ENCODE peak calls at places on chromosomes 4 and X, in four cellular contexts. A, E, F and G are unnamed samples.

GRCh38 chr4:22389240-22389871 is 126.5 kb downstream of the ADGRA3 start:
- DNase-seq in A (peak; percentile 80), E (peak; percentile 83), F (no peak), G (peak; percentile 1)

GRCh38 chr4:24800273-24800880 is 5.0 kb downstream of the SOD3 start:
- DNase-seq in A (peak; percentile 5), E (peak; percentile 30), F (no peak), G (no peak)

GRCh38 chr4:128635141-128635911 is 174.2 kb upstream of the JADE1 start:
- DNase-seq in A (peak; percentile 82), E (no peak), F (no peak), G (no peak)

GRCh38 chr4:88318751-88319350 is 34.5 kb upstream of the PPM1K start:
- DNase-seq in A (no peak), E (peak; percentile 13), F (no peak), G (no peak)

GRCh38 chrX:10190367-10190766 is 33.6 kb downstream of the CLCN4 start:
- DNase-seq in A (peak; percentile 46), E (peak; percentile 76), F (no peak), G (no peak)

GRCh38 chr4:70979445-70980008 is 13.9 kb upstream of the DCK start:
- DNase-seq in A (no peak), E (no peak), F (no peak), G (no peak)

GRCh38 chr4:36328130-36328529 is 46.7 kb downstream of the DTHD1 start:
- DNase-seq in A (no peak), E (no peak), F (no peak), G (no peak)

GRCh38 chr4:110823251-110823650 is 200.4 kb upstream of the PITX2 start:
- DNase-seq in A (peak; percentile 21), E (peak; percentile 71), F (no peak), G (no peak)

GRCh38 chr4:54226399-54227260 is 2.5 kb upstream of the PDGFRA start:
- DNase-seq in A (peak; percentile 74), E (peak; percentile 83), F (no peak), G (no peak)

GRCh38 chr4:145281224-145281623 is 100.8 kb upstream of the OTUD4 start:
- DNase-seq in A (no peak), E (no peak), F (no peak), G (no peak)

GRCh38 chrX:116204947-116205346 is 34.4 kb downstream of the AGTR2 start:
- DNase-seq in A (peak; percentile 31), E (peak; percentile 28), F (no peak), G (no peak)

GRCh38 chrX:17390325-17390992 is 15.5 kb downstream of the NHS start:
- DNase-seq in A (no peak), E (peak; percentile 4), F (no peak), G (no peak)

GRCh38 chr4:146095091-146095690 is 80.3 kb upstream of the LSM6 start:
- DNase-seq in A (peak; percentile 63), E (peak; percentile 68), F (no peak), G (no peak)

GRCh38 chr4:40842318-40842717 is 92.6 kb downstream of the NSUN7 start:
- DNase-seq in A (no peak), E (no peak), F (no peak), G (no peak)

GRCh38 chr4:146273204-146273901 is 59.0 kb downstream of the REELD1 start:
- DNase-seq in A (no peak), E (no peak), F (no peak), G (no peak)

GRCh38 chrX:150542846-150543229 is 25.6 kb upstream of the MTM1 start:
- DNase-seq in A (no peak), E (no peak), F (no peak), G (no peak)

GRCh38 chr4:123017636-123018390 is 95.4 kb upstream of the NUDT6 start:
- DNase-seq in A (no peak), E (peak; percentile 81), F (no peak), G (no peak)

GRCh38 chrX:19912-20571 is 261.1 kb upstream of the PLCXD1 start:
- DNase-seq in A (peak; percentile 0), E (peak; percentile 13), F (no peak), G (no peak)

GRCh38 chr4:156946508-156947197 is 24.9 kb downstream of the PDGFC start:
- DNase-seq in A (peak; percentile 9), E (peak; percentile 99), F (no peak), G (no peak)

GRCh38 chr4:20629180-20630115 is 70.8 kb upstream of the PACRGL start:
- DNase-seq in A (no peak), E (no peak), F (no peak), G (no peak)

GRCh38 chr4:139909036-139909435 is 243.4 kb downstream of the MGST2 start:
- DNase-seq in A (no peak), E (no peak), F (no peak), G (no peak)

GRCh38 chr4:152485726-152486276 is 50.1 kb downstream of the FBXW7 start:
- DNase-seq in A (no peak), E (peak; percentile 71), F (no peak), G (peak; percentile 50)

GRCh38 chr4:181964731-181965130 is 278.5 kb upstream of the TENM3 start:
- DNase-seq in A (no peak), E (no peak), F (no peak), G (no peak)

GRCh38 chr4:22334155-22334554 is 181.7 kb downstream of the ADGRA3 start:
- DNase-seq in A (no peak), E (no peak), F (no peak), G (no peak)

GRCh38 chr4:106978046-106978774 is 57.9 kb downstream of the DKK2 start:
- DNase-seq in A (peak; percentile 55), E (no peak), F (no peak), G (no peak)

GRCh38 chr4:44632089-44632488 is 19.3 kb downstream of the YIPF7 start:
- DNase-seq in A (no peak), E (peak; percentile 1), F (no peak), G (no peak)

GRCh38 chrX:103628386-103629290 is at the start of gene TCEAL1:
- DNase-seq in A (peak; percentile 54), E (peak; percentile 63), F (no peak), G (peak; percentile 35)

GRCh38 chr4:84799318-84799717 is 167.2 kb downstream of the WDFY3 start:
- DNase-seq in A (no peak), E (peak; percentile 13), F (no peak), G (no peak)

GRCh38 chr4:105715692-105716278 is 7.2 kb downstream of the GSTCD start:
- DNase-seq in A (no peak), E (peak; percentile 67), F (no peak), G (no peak)

GRCh38 chrX:118530537-118530936 is 34.9 kb downstream of the DOCK11 start:
- DNase-seq in A (no peak), E (peak; percentile 58), F (no peak), G (no peak)

GRCh38 chr4:122508083-122508482 is 51.6 kb upstream of the IL2 start:
- DNase-seq in A (peak; percentile 22), E (peak; percentile 3), F (no peak), G (no peak)

GRCh38 chrX:868248-868647 is 237.7 kb downstream of the SHOX start:
- DNase-seq in A (no peak), E (no peak), F (no peak), G (no peak)

GRCh38 chr4:98290511-98290910 is 29.3 kb downstream of the RAP1GDS1 start:
- DNase-seq in A (peak; percentile 41), E (peak; percentile 58), F (no peak), G (no peak)

GRCh38 chr4:105894570-105895323 is 524 bp upstream of the NPNT start:
- DNase-seq in A (no peak), E (peak; percentile 8), F (no peak), G (no peak)

GRCh38 chrX:38768079-38768478 is 33.2 kb upstream of the MID1IP1 start:
- DNase-seq in A (no peak), E (peak; percentile 51), F (no peak), G (no peak)

GRCh38 chrX:49071877-49072711 is 1.7 kb downstream of the PRAF2 start:
- DNase-seq in A (peak; percentile 48), E (peak; percentile 48), F (no peak), G (no peak)

GRCh38 chrX:118315529-118315928 is 30.4 kb upstream of the WDR44 start:
- DNase-seq in A (no peak), E (no peak), F (no peak), G (no peak)

DNA sequence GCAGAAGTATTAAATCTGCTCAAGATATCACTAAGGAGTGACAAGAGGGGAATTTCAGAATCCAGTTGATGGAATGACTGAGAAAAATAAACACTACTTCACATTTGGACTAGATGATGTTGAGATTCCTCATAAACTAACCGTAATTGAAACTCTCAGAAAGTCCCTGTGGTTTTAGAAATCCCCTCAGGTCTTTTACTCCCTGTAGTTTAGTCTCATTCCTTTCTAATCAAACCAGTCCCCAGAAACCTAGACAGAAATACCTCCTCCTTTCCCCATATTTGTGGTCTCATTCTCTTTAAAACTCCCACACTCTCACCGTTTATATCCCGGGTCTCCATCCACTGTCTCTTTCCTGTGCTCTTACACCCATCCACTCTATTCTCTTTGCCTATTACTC is 15.0 kb upstream of the TLR1 start:
- DNase-seq in A (no peak), E (no peak), F (no peak), G (no peak)
- H3K27ac ChIP-seq in A (no peak overlapping the region), E (no peak overlapping the region), F (no peak overlapping the region), G (no peak overlapping the region)

GRCh38 chrX:19862634-19863236 is 24.7 kb downstream of the SH3KBP1 start:
- DNase-seq in A (no peak), E (no peak), F (no peak), G (no peak)
- H3K27ac ChIP-seq in A (no peak overlapping the region), E (no peak overlapping the region), F (no peak overlapping the region), G (no peak overlapping the region)

GRCh38 chr4:6733358-6734164 is 17.6 kb downstream of the BLOC1S4 start:
- DNase-seq in A (no peak), E (no peak), F (no peak), G (no peak)

GRCh38 chr4:6731780-6732179 is 15.8 kb downstream of the BLOC1S4 start:
- DNase-seq in A (no peak), E (no peak), F (no peak), G (no peak)

GRCh38 chr4:6731301-6731641 is 15.3 kb downstream of the BLOC1S4 start:
- DNase-seq in A (no peak), E (no peak), F (no peak), G (no peak)

GRCh38 chr4:6734165-6734786 is 18.3 kb downstream of the BLOC1S4 start:
- DNase-seq in A (no peak), E (no peak), F (no peak), G (no peak)

DNA sequence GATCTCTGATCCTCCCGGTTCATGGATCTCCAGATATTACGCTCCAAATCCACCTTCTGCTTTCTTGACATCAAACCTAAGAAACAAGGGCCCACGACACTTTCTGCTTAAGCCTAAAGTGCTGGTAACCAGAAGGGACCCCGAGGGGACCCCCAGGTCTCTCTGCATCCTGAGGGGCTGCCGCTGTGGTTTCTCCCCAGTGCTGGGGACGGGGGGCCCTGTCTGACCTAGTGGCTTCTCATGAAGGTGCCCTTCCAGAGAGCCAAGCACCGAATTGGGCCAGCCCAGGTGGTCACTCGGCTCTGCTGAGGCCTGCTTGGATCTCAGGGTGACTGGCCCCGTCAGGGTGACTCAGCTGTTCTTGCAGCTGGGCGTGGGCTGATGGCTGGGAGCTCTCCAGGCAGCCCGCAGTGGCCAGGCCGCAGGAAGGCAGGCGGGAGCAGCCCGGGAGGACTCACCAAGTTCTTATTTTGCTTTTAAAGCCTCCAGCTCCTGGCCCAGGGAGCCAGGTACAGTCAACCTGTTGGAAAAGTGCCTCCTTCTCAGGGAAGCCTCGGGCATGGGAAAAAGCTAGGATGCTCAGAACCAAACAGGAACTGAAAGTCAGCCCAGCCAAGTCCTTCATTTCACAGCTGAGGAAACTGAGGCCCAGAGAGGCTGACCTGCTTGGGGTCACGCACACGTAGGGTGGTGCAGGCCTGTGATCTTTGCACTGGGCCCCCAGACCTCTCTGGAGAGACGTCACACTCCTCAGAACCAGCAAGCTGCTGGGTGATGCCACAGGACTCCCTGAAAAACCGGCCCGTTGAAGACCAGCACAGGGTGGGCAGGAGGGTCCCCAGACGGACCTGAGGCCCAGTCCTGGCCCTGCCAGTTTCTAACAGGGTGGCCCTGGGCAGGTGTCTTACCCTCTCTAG is 16.7 kb downstream of the BLOC1S4 start:
- DNase-seq in A (peak; percentile 68), E (peak; percentile 97), F (no peak), G (no peak)
- H3K27ac ChIP-seq in A (no peak overlapping the region), E (peak overlapping the region; percentile 62), F (no peak overlapping the region), G (peak overlapping the region; percentile 83)

GRCh38 chrX:45715787-45716186 is 515.1 kb upstream of the DIPK2B start:
- DNase-seq in A (peak; percentile 0), E (peak; percentile 51), F (no peak), G (no peak)
- H3K27ac ChIP-seq in A (no peak overlapping the region), E (peak overlapping the region; percentile 68), F (no peak overlapping the region), G (no peak overlapping the region)